ENCODE peak calls at places on chromosomes 4 and X, in six cellular contexts. Z, W, M, F, X and C are unnamed samples.

GRCh38 chr4:101284546-101284945 is 62.8 kb downstream of the PPP3CA start:
- DNase-seq in F (no peak), W (peak; percentile 38), Z (no peak), X (no peak), M (no peak), C (no peak)

GRCh38 chr4:139835006-139835405 is 169.4 kb downstream of the MGST2 start:
- DNase-seq in X (no peak), Z (no peak), M (no peak), F (no peak), W (no peak), C (no peak)

GRCh38 chr4:169663894-169664293 is 43.5 kb downstream of the CLCN3 start:
- DNase-seq in M (no peak), X (no peak), W (no peak), F (no peak), Z (no peak), C (no peak)

GRCh38 chrX:132426695-132427281 is 62.0 kb downstream of the MBNL3 start:
- DNase-seq in F (no peak), W (peak; percentile 1), X (no peak), M (no peak), Z (no peak), C (no peak)

GRCh38 chr4:152956650-152957436 is 20.7 kb downstream of the FHDC1 start:
- DNase-seq in X (no peak), Z (no peak), W (peak; percentile 29), F (no peak), M (no peak), C (no peak)

GRCh38 chrX:123481908-123482873 is 250.7 kb downstream of the THOC2 start:
- DNase-seq in M (no peak), F (no peak), Z (no peak), X (no peak), W (peak; percentile 11), C (no peak)

GRCh38 chr4:10204401-10205058 is 87.9 kb upstream of the WDR1 start:
- DNase-seq in Z (no peak), X (no peak), F (no peak), M (no peak), W (peak; percentile 95), C (no peak)

GRCh38 chr4:137677851-137678250 is 145.6 kb upstream of the PCDH18 start:
- DNase-seq in Z (no peak), W (peak; percentile 86), M (no peak), F (no peak), X (no peak), C (no peak)

GRCh38 chr4:20615492-20616136 is 84.6 kb upstream of the PACRGL start:
- DNase-seq in F (no peak), Z (no peak), X (no peak), W (no peak), M (no peak), C (no peak)

GRCh38 chrX:119552508-119552907 is 12.7 kb downstream of the STEEP1 start:
- DNase-seq in W (peak; percentile 47), Z (no peak), F (no peak), M (no peak), X (no peak), C (no peak)

GRCh38 chr4:8009710-8010534 is 70.3 kb upstream of the AFAP1 start:
- DNase-seq in W (no peak), M (no peak), X (no peak), F (no peak), Z (no peak), C (no peak)

GRCh38 chr4:117700111-117700892 is 334.0 kb upstream of the NDST3 start:
- DNase-seq in Z (no peak), W (no peak), M (no peak), F (no peak), X (no peak), C (no peak)

GRCh38 chr4:145501051-145501660 is 19.5 kb downstream of the SMAD1 start:
- DNase-seq in M (no peak), W (no peak), X (no peak), Z (no peak), F (no peak), C (no peak)

GRCh38 chrX:2523911-2524310 is 23.1 kb upstream of the DHRSX start:
- DNase-seq in Z (no peak), W (no peak), F (no peak), X (no peak), M (no peak), C (no peak)

GRCh38 chrX:150980186-150980585 is 2.9 kb upstream of the HMGB3 start:
- DNase-seq in Z (no peak), X (no peak), F (no peak), W (no peak), M (no peak), C (no peak)

GRCh38 chr4:25144870-25145481 is 15.3 kb downstream of the SEPSECS start:
- DNase-seq in X (no peak), Z (no peak), W (peak; percentile 32), M (no peak), F (no peak), C (no peak)

GRCh38 chr4:78293841-78294301 is 236.7 kb downstream of the FRAS1 start:
- DNase-seq in F (no peak), W (peak; percentile 95), M (no peak), X (no peak), Z (no peak), C (no peak)
- TF ChIP-seq CTCF in F (no peak), W (no peak), M (no peak), X (no peak), Z (no peak), C (no peak)

GRCh38 chrX:136271300-136271699 is 20.1 kb upstream of the MAP7D3 start:
- DNase-seq in X (no peak), W (no peak), M (no peak), F (no peak), Z (no peak), C (no peak)

GRCh38 chrX:136273986-136274385 is 22.8 kb upstream of the MAP7D3 start:
- DNase-seq in F (no peak), M (no peak), W (no peak), Z (no peak), X (no peak), C (no peak)

GRCh38 chrX:136275553-136275952 is 24.4 kb upstream of the MAP7D3 start:
- DNase-seq in W (no peak), X (no peak), F (no peak), M (no peak), Z (no peak), C (no peak)

GRCh38 chrX:136269921-136270320 is 18.7 kb upstream of the MAP7D3 start:
- DNase-seq in Z (no peak), W (no peak), M (no peak), X (no peak), F (no peak), C (no peak)

GRCh38 chrX:136272325-136272724 is 21.1 kb upstream of the MAP7D3 start:
- DNase-seq in F (no peak), Z (no peak), M (no peak), W (no peak), X (no peak), C (no peak)
- TF ChIP-seq CTCF in F (no peak), Z (no peak), M (no peak), W (peak; percentile 11), X (no peak), C (no peak)

GRCh38 chr4:187606581-187606980 is 389.0 kb upstream of the ZFP42 start:
- DNase-seq in X (peak; percentile 48), M (no peak), W (peak; percentile 42), Z (no peak), F (no peak), C (no peak)

GRCh38 chr4:187602339-187603092 is 393.1 kb upstream of the ZFP42 start:
- DNase-seq in F (no peak), M (no peak), Z (no peak), W (peak; percentile 74), X (no peak), C (no peak)

GRCh38 chr4:187598246-187598645 is 397.3 kb upstream of the ZFP42 start:
- DNase-seq in M (no peak), Z (no peak), W (no peak), F (no peak), X (no peak), C (no peak)

GRCh38 chr4:187604984-187605383 is 390.6 kb upstream of the ZFP42 start:
- DNase-seq in M (no peak), F (no peak), Z (no peak), X (no peak), W (no peak), C (no peak)

DNA sequence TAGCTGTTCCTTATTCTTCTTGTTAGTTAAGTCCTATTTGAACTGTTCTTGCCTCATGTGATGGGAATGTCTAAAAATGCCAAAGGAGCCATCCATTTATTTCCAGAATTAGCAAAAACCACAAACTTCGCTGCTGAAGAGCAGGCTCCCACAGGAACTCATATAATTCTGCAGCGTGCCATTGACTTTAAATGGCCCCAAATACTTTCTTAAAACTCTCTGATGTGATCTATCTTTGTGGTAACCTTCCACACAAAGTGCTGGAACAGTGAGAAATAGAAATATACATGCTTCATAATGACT is 392.5 kb upstream of the ZFP42 start:
- DNase-seq in X (no peak), F (no peak), M (no peak), W (peak; percentile 95), Z (no peak), C (no peak)
- TF ChIP-seq CTCF in X (no peak), F (no peak), M (no peak), W (no peak), Z (no peak), C (no peak)

GRCh38 chr4:147678796-147679549 is 5.0 kb downstream of the PRMT9 start:
- DNase-seq in F (peak; percentile 10), M (no peak), Z (no peak), W (no peak), X (peak; percentile 74), C (no peak)
- TF ChIP-seq CTCF in F (no peak), M (no peak), Z (no peak), W (peak; percentile 45), X (no peak), C (no peak)

DNA sequence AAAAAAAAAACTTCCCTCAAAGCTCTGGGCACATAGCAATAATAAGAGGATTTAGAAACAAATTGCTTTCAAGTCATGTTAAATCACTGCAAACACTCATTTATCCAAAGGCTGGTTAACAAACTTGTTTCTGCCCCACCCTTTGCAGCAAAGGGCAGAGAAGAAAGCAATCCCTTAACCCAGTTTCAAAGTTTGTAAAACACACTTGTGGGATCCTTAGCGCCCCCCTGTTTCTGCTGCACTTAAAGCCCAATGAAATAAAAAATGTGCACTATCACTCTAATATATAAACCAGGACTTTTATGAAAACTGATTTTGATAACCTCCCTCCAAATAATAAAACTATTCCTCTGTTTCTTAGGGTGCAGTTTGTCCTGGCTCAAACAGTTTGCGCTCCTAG is 3.3 kb upstream of the PCDH10 start:
- DNase-seq in M (no peak), F (no peak), X (no peak), Z (no peak), W (no peak), C (no peak)
- TF ChIP-seq CTCF in M (no peak), F (no peak), X (no peak), Z (no peak), W (no peak), C (no peak)

GRCh38 chrX:115940348-115940747 is 230.2 kb upstream of the AGTR2 start:
- DNase-seq in F (no peak), W (no peak), X (no peak), M (no peak), Z (no peak), C (no peak)
- TF ChIP-seq CTCF in F (no peak), W (no peak), X (no peak), M (no peak), Z (no peak), C (no peak)

GRCh38 chrX:63012574-63012973 is 338.6 kb downstream of the SPIN4 start:
- DNase-seq in M (no peak), W (no peak), Z (no peak), X (no peak), F (peak; percentile 5), C (no peak)
- TF ChIP-seq CTCF in M (peak; percentile 9), W (no peak), Z (no peak), X (no peak), F (peak; percentile 52), C (no peak)